ENCODE peak calls at places on chromosomes 7 and 10, in eight cellular contexts. O is colonic mucosa, A is heart right ventricle, X is spleen, F is SJCRH30, V is esophagus muscularis mucosa, M is OCI-LY7, U is neural progenitor cell. H is an unnamed sample. For H3K4me1 and H3K36me3, the result is how much of the 10 kb centered on the place peaks cover.

GRCh38 chr7:3844545-3845151 is 543.6 kb downstream of the SDK1 start:
- DNase-seq in M (no peak), U (no peak), F (no peak), A (no peak), V (no peak), X (no peak), O (no peak), H (no peak)

GRCh38 chr10:95276367-95277200 is 14.2 kb downstream of the PDLIM1 start:
- DNase-seq in U (no peak), X (no peak), A (no peak), M (no peak), O (peak), F (no peak), V (peak), H (no peak)

GRCh38 chr7:151711906-151712771 is 164.8 kb downstream of the PRKAG2 start:
- DNase-seq in F (no peak), V (no peak), A (no peak), O (no peak), U (no peak), M (no peak), X (no peak), H (no peak)

GRCh38 chr10:12704488-12704887 is 297.0 kb downstream of the CCDC3 start:
- DNase-seq in F (no peak), V (no peak), M (no peak), A (no peak), O (no peak), X (no peak), U (no peak), H (no peak)

GRCh38 chr7:27295236-27295635 is 52.6 kb downstream of the EVX1 start:
- DNase-seq in V (no peak), U (no peak), O (no peak), F (no peak), X (no peak), M (no peak), A (no peak), H (no peak)

GRCh38 chr7:99624487-99624886 is 7.7 kb downstream of the ZSCAN25 start:
- DNase-seq in O (no peak), V (peak), U (no peak), F (no peak), X (peak), M (no peak), A (no peak), H (no peak)

GRCh38 chr10:75935650-75936400 is 504.4 kb downstream of the LRMDA start:
- DNase-seq in X (no peak), U (no peak), V (no peak), F (no peak), A (no peak), M (no peak), O (no peak), H (no peak)

GRCh38 chr10:79399242-79399831 is 46.1 kb downstream of the ZCCHC24 start:
- DNase-seq in M (no peak), O (peak), A (peak), F (peak), U (peak), X (peak), V (no peak), H (peak)

GRCh38 chr10:106506509-106507265 is 657.8 kb downstream of the SORCS1 start:
- DNase-seq in U (no peak), A (no peak), V (no peak), X (no peak), O (no peak), M (no peak), F (no peak), H (no peak)

GRCh38 chr10:31645786-31646185 is 282.8 kb downstream of the ARHGAP12 start:
- DNase-seq in U (no peak), F (no peak), A (no peak), X (no peak), V (no peak), O (no peak), M (no peak), H (no peak)

GRCh38 chr7:69862413-69863064 is 264.3 kb downstream of the AUTS2 start:
- DNase-seq in F (no peak), U (no peak), V (no peak), M (no peak), X (no peak), A (no peak), O (no peak), H (no peak)

GRCh38 chr10:119283818-119284217 is 76.4 kb downstream of the GRK5 start:
- DNase-seq in X (peak), O (no peak), V (no peak), U (no peak), A (no peak), M (peak), F (no peak), H (no peak)

GRCh38 chr10:77431209-77431611 is 206.4 kb downstream of the KCNMA1 start:
- DNase-seq in M (no peak), X (no peak), U (peak), V (no peak), O (no peak), A (no peak), F (peak), H (no peak)

GRCh38 chr10:43862756-43863155 is 214.1 kb upstream of the ZNF32 start:
- DNase-seq in O (no peak), V (no peak), M (no peak), A (no peak), X (no peak), U (no peak), F (no peak), H (no peak)

GRCh38 chr10:50415292-50415691 is 164.0 kb upstream of the ASAH2 start:
- DNase-seq in A (no peak), U (no peak), O (no peak), X (no peak), F (no peak), M (no peak), V (no peak), H (no peak)

GRCh38 chr7:27171636-27172387 is 2.3 kb downstream of the HOXA10 start:
- DNase-seq in M (no peak), X (peak), V (no peak), O (no peak), F (no peak), U (peak), A (no peak), H (no peak)

GRCh38 chr7:119281181-119281846 is 991.7 kb upstream of the KCND2 start:
- DNase-seq in M (no peak), F (no peak), V (no peak), A (no peak), X (no peak), O (no peak), U (peak), H (no peak)

GRCh38 chr10:97584060-97584797 is at the start of gene HOGA1:
- DNase-seq in O (peak), U (peak), X (peak), M (no peak), A (peak), F (peak), V (no peak), H (peak)

GRCh38 chr7:150983893-150984368 is 5.8 kb upstream of the KCNH2 start:
- DNase-seq in V (no peak), X (no peak), M (peak), U (peak), O (no peak), A (no peak), F (no peak), H (no peak)

GRCh38 chr10:44567471-44567870 is 182.6 kb upstream of the CXCL12 start:
- DNase-seq in F (no peak), X (no peak), U (no peak), M (no peak), V (no peak), A (no peak), O (no peak), H (no peak)

GRCh38 chr10:119595715-119596515 is 849 bp downstream of the TIAL1 start:
- DNase-seq in A (peak), V (no peak), M (peak), U (peak), F (peak), O (peak), X (peak), H (peak)

GRCh38 chr10:89937494-89937893 is 236.1 kb downstream of the KIF20B start:
- DNase-seq in O (no peak), U (no peak), X (no peak), M (no peak), V (no peak), A (no peak), F (no peak), H (no peak)

GRCh38 chr7:149741629-149742028 is 31.8 kb downstream of the ZNF467 start:
- DNase-seq in A (no peak), O (no peak), V (no peak), X (peak), U (no peak), M (peak), F (no peak), H (peak)

GRCh38 chr7:29040570-29040906 is 82.4 kb upstream of the TRIL start:
- DNase-seq in M (no peak), F (no peak), V (no peak), X (no peak), A (no peak), U (no peak), O (no peak), H (no peak)

GRCh38 chr10:130509881-130510689 is 373.9 kb downstream of the GLRX3 start:
- DNase-seq in O (no peak), V (peak), A (no peak), M (no peak), F (no peak), U (no peak), X (no peak), H (no peak)

GRCh38 chr7:128455556-128456254 is at the start of gene HILPDA:
- DNase-seq in U (peak), A (peak), X (peak), V (peak), M (peak), O (peak), F (peak), H (peak)

GRCh38 chr10:52752801-52753437 is 19.7 kb downstream of the MBL2 start:
- DNase-seq in U (no peak), O (no peak), M (no peak), F (no peak), V (peak), A (no peak), X (no peak), H (no peak)

GRCh38 chr10:113362645-113363091 is 190.2 kb upstream of the HABP2 start:
- DNase-seq in M (no peak), V (no peak), A (no peak), F (no peak), U (no peak), O (peak), X (no peak), H (no peak)

GRCh38 chr7:111789880-111790279 is 227.6 kb upstream of the IMMP2L start:
- DNase-seq in U (no peak), M (no peak), F (no peak), O (no peak), X (no peak), V (no peak), A (no peak), H (no peak)

GRCh38 chr7:52689912-52690311 is 345.5 kb upstream of the POM121L12 start:
- DNase-seq in A (no peak), X (no peak), M (no peak), V (no peak), F (no peak), U (no peak), O (no peak), H (no peak)

GRCh38 chr7:2196381-2197378 is 36.1 kb downstream of the MAD1L1 start:
- DNase-seq in F (no peak), X (no peak), O (no peak), V (no peak), A (no peak), U (no peak), M (no peak), H (no peak)

DNA sequence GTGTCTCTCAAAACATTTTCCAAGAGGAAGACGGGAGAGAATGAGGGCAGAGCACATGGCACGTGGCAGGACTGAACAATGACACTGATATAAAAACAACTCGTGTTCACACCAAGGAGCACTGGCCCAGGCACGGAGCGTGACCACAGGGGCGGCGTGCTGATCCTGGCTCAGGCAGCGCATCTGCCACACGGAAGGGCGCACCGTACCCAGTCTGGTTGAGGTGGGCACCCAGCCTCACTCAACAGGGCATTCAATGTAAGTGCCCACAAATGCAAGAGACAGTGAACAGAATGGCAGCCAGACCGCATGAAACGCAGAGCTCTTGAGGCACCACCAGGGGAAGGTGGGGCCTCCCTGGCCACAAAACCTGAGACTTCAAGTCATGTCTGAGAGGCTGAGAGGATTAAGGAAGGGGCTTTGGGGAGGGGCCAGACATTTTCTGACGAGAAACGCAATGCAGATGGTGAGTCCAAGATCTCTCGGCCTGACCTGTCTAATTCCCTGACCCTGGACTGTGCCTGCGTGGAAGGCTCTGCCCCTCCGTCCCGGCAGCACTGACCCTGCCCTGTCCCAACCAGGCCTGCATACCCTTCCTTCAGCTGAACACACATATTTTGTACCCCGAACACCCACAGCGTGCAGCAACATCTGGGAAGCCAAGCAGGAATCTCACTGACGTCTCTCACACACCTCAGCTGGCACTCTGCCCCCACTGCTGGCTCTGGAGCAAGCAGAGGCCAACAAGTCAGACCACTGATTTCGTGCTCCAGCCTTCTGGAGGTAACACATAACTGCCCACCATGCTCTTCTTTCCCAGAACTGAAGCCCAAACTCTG is 35.5 kb downstream of the VOPP1 start:
- DNase-seq in X (peak), V (no peak), M (no peak), A (no peak), O (no peak), F (no peak), U (peak), H (no peak)
- H3K4me1 ChIP-seq in X (half or more), V (half or more), M (half or more), A (half or more), O (under half), F (under half), U (under half), H (under half)

GRCh38 chr10:61634711-61635110 is 28.0 kb upstream of the CABCOCO1 start:
- DNase-seq in A (no peak), O (no peak), M (no peak), X (no peak), V (no peak), U (no peak), F (no peak), H (no peak)
- H3K36me3 ChIP-seq in A (under half), O (under half), M (under half), X (under half), V (under half), U (under half), F (under half), H (under half)

GRCh38 chr10:69872326-69872725 is 70.6 kb downstream of the COL13A1 start:
- DNase-seq in X (no peak), U (no peak), M (no peak), O (no peak), V (no peak), F (no peak), A (no peak), H (no peak)
- H3K4me1 ChIP-seq in X (under half), U (under half), M (under half), O (under half), V (under half), F (under half), A (under half), H (under half)

GRCh38 chr10:63553031-63553430 is 31.8 kb downstream of the REEP3 start:
- DNase-seq in M (no peak), U (no peak), X (no peak), O (no peak), A (no peak), F (no peak), V (no peak), H (no peak)

GRCh38 chr10:63553473-63553872 is 32.3 kb downstream of the REEP3 start:
- DNase-seq in U (no peak), F (no peak), M (no peak), A (no peak), O (no peak), X (no peak), V (no peak), H (no peak)

GRCh38 chr10:63555330-63555729 is 34.1 kb downstream of the REEP3 start:
- DNase-seq in O (no peak), A (no peak), X (no peak), U (no peak), F (no peak), M (no peak), V (no peak), H (no peak)

GRCh38 chr10:63558132-63558784 is 37.1 kb downstream of the REEP3 start:
- DNase-seq in A (no peak), O (no peak), F (no peak), U (no peak), M (no peak), X (no peak), V (no peak), H (no peak)

DNA sequence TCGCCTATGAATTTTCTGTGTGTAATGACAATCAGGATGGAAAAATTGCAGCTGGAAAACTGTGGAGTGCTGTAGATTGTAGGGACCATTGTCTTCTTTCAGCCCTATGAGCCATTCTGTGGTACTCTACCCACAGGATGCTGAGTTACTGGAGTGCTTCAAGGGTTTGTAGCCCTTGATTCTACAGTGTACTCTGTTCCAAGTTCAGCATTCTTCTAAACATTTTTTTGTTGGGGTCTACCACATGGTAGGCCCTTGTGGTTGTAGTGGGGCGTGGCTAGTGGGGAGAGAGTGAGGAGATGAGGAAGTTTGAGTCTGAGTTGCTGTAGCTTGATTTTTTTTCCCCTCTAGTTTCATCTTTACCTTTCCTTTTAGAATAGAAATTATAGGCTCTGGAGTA is 33.5 kb downstream of the REEP3 start:
- DNase-seq in V (no peak), X (peak), M (peak), A (no peak), U (no peak), F (peak), O (no peak), H (no peak)
- H3K36me3 ChIP-seq in V (under half), X (under half), M (under half), A (under half), U (under half), F (under half), O (under half), H (under half)

H was measured in pancreas.